ENCODE peak calls at places on chromosomes 4 and X, in nine cellular contexts. B is pancreas, M is HFF-Myc, F is progenitor cell of endocrine pancreas, X is lower lobe of right lung, U is A549, V is astrocyte of the spinal cord, R is NB4, E is breast epithelium. N is an unnamed sample.

GRCh38 chr4:101155368-101155767 is 192.0 kb downstream of the PPP3CA start:
- DNase-seq in V (peak), M (peak), B (no peak), F (no peak), X (no peak), R (no peak), U (peak), E (no peak), N (no peak)

GRCh38 chrX:153741446-153741845 is 16.8 kb downstream of the ABCD1 start:
- DNase-seq in U (no peak), V (no peak), M (no peak), R (no peak), E (no peak), X (no peak), F (no peak), B (no peak), N (no peak)

GRCh38 chr4:20126906-20127305 is 124.8 kb upstream of the SLIT2 start:
- DNase-seq in B (no peak), X (no peak), V (peak), U (no peak), R (no peak), M (no peak), F (no peak), E (no peak), N (no peak)

GRCh38 chr4:6331018-6331417 is 61.4 kb downstream of the WFS1 start:
- DNase-seq in R (peak), E (no peak), V (no peak), U (peak), X (no peak), B (no peak), F (no peak), M (no peak), N (no peak)

GRCh38 chr4:35399912-35400311 is 844.4 kb downstream of the ARAP2 start:
- DNase-seq in X (no peak), E (no peak), F (no peak), V (no peak), U (no peak), M (no peak), B (no peak), R (no peak), N (no peak)

GRCh38 chr4:54547299-54548097 is 110.3 kb upstream of the KIT start:
- DNase-seq in E (no peak), R (no peak), U (no peak), F (no peak), M (no peak), B (no peak), X (no peak), V (no peak), N (no peak)

GRCh38 chrX:68894142-68894512 is 65.3 kb downstream of the EFNB1 start:
- DNase-seq in R (no peak), M (no peak), B (no peak), F (no peak), U (no peak), E (no peak), X (no peak), V (no peak), N (no peak)

GRCh38 chrX:102976793-102977495 is 39.9 kb downstream of the RAB40AL start:
- DNase-seq in M (no peak), R (peak), E (no peak), V (no peak), U (no peak), B (no peak), X (no peak), F (no peak), N (no peak)

GRCh38 chr4:74097161-74097560 is 1.8 kb downstream of the CXCL2 start:
- DNase-seq in F (no peak), R (no peak), E (no peak), X (no peak), B (no peak), M (no peak), V (no peak), U (no peak), N (no peak)

GRCh38 chr4:879730-880079 is 52.4 kb downstream of the GAK start:
- DNase-seq in X (no peak), F (no peak), B (no peak), M (no peak), E (no peak), R (no peak), V (no peak), U (no peak), N (no peak)

GRCh38 chr4:187010052-187010451 is 286.4 kb upstream of the FAT1 start:
- DNase-seq in U (no peak), M (no peak), R (no peak), F (no peak), E (no peak), B (no peak), X (no peak), V (no peak), N (no peak)

GRCh38 chr4:161714022-161714751 is 449.6 kb downstream of the FSTL5 start:
- DNase-seq in R (no peak), F (no peak), X (no peak), V (peak), B (no peak), U (no peak), E (no peak), M (peak), N (no peak)

GRCh38 chr4:110949516-110949915 is 326.6 kb upstream of the PITX2 start:
- DNase-seq in F (no peak), V (no peak), E (no peak), X (no peak), M (no peak), B (no peak), U (no peak), R (no peak), N (no peak)

GRCh38 chrX:140764401-140764919 is 54.9 kb downstream of the LINC00632 start:
- DNase-seq in E (no peak), R (peak), B (peak), U (no peak), X (peak), M (no peak), V (peak), F (peak), N (no peak)

GRCh38 chrX:88613338-88613737 is 133.7 kb upstream of the CPXCR1 start:
- DNase-seq in E (no peak), M (no peak), B (no peak), R (peak), F (no peak), V (no peak), U (no peak), X (no peak), N (no peak)
- TF ChIP-seq CTCF in E (no peak), M (no peak), B (no peak), R (peak), F (peak), V (peak), U (no peak), X (peak), N (no peak)

DNA sequence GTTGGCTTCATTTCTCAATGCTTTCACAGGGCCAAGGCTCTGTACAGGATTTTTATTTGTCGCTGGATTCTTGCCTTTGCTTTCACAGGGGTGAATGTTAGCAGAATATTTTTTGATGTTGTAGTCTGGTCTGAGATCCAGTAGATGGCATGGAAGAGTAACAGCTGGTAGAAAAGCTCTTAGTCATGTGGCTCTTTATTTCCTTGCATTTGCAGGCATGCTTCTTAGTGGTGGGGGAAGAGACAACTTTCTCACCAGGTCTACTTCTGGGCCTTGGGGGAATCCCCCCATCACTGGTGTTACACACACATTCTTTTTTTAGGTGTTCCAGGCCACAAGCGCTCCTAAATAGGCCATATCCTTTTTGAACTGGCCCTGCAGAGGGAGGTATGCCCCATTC is 58.2 kb upstream of the DKK2 start:
- DNase-seq in U (no peak), V (peak), R (peak), F (no peak), E (no peak), M (peak), B (no peak), X (no peak), N (no peak)
- TF ChIP-seq CTCF in U (no peak), V (peak), R (peak), F (peak), E (no peak), M (peak), B (no peak), X (no peak), N (no peak)

GRCh38 chr4:173281001-173281400 is 53.2 kb downstream of the HMGB2 start:
- DNase-seq in X (no peak), E (no peak), V (no peak), B (no peak), U (no peak), F (no peak), R (peak), M (no peak), N (no peak)
- TF ChIP-seq CTCF in X (no peak), E (no peak), V (no peak), B (no peak), U (no peak), F (no peak), R (peak), M (no peak), N (no peak)

DNA sequence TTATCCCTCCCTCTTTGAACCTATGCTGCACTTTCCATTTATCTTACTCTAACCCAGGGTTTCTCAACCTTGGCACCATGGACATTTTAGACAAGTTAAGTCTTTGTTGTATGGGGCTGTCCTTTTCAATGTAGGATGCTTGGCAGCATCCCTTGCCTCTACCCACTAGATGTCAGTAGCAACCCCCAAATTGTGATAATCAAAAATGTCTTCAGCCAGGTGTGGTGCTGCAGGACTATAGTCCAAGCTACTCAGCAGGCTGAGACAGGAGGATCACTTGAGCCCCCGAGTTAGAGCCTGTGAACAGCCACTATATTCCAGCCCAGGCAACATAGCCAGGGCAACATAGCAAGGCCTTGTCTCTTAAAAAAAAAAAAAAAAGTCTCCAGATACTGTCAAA is 7.0 kb downstream of the LRCH2 start:
- DNase-seq in X (no peak), F (no peak), E (no peak), R (peak), U (no peak), M (no peak), V (peak), B (no peak), N (no peak)
- TF ChIP-seq CTCF in X (peak), F (peak), E (no peak), R (no peak), U (peak), M (peak), V (peak), B (no peak), N (no peak)

GRCh38 chrX:21481761-21482160 is 107.5 kb downstream of the CNKSR2 start:
- DNase-seq in E (no peak), R (no peak), F (no peak), M (no peak), X (no peak), V (no peak), B (no peak), U (no peak), N (no peak)

DNA sequence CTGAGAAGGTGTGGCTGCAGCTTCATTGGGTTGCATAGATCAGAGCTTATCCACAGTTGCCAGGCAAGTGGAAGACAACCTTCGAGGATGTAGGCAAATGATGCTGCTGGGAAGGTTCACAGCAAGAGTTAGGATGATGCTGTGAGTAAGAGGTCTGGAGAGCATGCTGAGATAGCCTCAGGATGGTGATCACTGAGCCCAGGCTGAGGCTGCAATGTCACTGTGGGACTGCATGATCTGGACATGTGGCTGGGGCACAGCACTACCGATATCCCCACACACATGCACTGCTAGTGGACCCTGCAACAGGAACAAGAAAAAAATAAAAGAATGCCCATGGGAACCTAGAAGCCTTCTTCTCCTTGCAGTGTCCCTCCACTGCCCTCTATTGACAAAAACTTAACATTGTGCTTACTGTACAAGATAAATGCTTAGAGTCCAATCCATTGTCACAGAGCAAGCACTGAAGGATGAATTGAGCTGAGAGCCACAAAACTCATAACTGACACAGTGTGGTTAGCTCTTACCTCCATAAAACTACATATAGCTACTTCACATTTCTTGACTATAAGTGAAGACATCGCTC is 105.6 kb downstream of the CNKSR2 start:
- DNase-seq in M (peak), F (no peak), R (peak), V (peak), E (no peak), U (peak), X (no peak), B (peak), N (no peak)
- TF ChIP-seq CTCF in M (peak), F (peak), R (peak), V (peak), E (no peak), U (peak), X (peak), B (peak), N (no peak)

DNA sequence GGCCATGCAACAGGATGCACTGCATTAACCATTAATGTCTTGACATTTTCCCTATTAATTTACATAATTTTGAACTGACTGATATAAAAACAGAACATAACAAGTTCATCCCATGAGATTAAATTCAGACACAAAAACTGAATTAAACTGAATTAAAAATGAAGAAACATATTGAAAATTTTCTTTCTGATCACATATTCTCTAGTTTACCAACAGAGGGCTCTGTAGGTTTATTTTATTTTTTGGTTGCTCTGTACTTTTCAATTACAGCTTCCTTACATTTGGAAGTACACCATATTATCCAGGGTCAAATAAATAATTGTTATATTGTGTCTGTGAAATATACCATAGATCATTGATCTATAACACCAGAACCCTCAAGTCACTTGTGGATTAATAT is 27.3 kb upstream of the CT83 start:
- DNase-seq in F (no peak), U (no peak), V (peak), B (no peak), E (no peak), R (peak), M (no peak), X (no peak), N (no peak)
- TF ChIP-seq CTCF in F (peak), U (peak), V (peak), B (no peak), E (no peak), R (no peak), M (no peak), X (no peak), N (no peak)

GRCh38 chrX:8366491-8366890 is 98.1 kb upstream of the VCX3B start:
- DNase-seq in U (no peak), E (no peak), F (no peak), B (no peak), R (no peak), V (no peak), X (no peak), M (no peak), N (no peak)

DNA sequence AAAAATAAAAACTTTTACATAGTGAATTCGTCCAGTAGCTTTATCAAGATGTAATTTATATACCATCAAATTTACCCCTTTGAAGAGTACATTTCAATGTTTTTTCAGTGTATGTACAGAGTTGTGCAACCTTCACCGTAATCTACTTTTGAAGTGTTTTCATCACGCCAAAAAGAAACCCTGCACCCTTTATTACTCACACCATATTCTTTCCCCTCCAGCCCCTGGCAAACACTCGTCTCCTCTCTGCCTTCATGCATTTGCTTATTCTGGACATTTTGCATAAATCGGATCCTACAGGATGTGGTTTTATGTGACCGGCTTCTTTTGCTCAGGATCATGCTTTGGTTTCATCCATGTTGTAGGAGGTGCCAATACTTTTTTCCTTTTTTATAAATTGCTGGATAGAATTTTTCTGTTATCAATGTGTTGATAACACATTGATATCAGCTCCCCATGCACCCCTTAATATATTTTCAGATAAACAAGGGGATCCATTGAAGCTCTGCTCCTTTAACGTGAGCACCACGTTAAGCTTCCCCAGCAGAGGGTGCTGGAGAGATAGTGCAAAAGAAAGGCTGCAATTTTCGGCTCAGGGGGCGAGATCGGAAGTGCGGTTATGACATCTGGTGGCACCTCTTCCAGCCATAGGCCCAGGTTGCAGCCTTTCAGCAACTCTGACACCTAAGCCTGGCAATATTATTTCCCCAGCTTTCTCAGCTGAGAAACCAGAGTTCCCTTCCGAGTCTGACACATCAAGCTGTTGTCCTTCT is 100.1 kb upstream of the VCX3B start:
- DNase-seq in F (no peak), V (no peak), E (no peak), B (no peak), R (peak), U (no peak), X (peak), M (no peak), N (no peak)
- TF ChIP-seq CTCF in F (peak), V (peak), E (no peak), B (no peak), R (peak), U (peak), X (peak), M (no peak), N (no peak)

GRCh38 chr4:173231916-173232315 is 63.3 kb downstream of the GALNT7 start:
- DNase-seq in F (no peak), M (no peak), V (peak), B (no peak), R (peak), U (no peak), X (no peak), E (no peak), N (no peak)
- TF ChIP-seq CTCF in F (no peak), M (no peak), V (no peak), B (no peak), R (peak), U (peak), X (no peak), E (no peak), N (no peak)

DNA sequence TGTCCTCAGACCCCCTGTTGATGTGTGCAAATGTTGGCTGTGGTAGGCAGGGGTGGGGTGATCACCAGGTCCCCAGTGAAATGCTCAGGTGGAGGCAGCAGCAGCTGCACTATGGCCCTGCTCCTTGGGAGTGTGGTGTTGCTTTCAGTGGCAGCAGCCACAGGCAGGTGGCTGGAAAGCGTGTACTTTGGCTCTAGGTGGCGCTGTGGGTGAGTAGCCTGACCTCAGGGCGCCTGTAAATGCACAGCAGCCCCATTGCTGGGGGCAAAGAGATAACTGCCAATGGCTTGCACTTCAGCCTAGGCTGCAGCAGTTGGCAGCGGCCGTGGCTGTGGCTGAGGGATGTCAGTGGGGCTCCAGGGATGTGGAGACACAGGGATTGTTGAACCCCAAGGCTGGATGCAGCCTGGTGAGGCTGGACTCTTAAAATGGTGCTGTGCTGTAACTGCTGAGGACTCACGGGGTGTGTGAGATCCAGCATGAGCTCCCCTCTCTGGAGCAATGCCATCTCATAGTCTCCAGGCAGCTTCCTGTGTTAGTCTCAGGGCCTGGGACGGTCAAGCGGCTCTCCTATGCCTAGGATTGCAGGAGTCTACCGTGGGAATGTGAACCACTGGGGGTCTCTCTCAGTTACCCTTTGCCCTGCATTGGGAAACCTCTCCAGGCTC is 421.7 kb upstream of the HTR2C start:
- DNase-seq in V (no peak), F (no peak), M (no peak), R (peak), E (no peak), B (no peak), X (no peak), U (no peak), N (no peak)
- TF ChIP-seq CTCF in V (no peak), F (peak), M (no peak), R (peak), E (no peak), B (no peak), X (no peak), U (no peak), N (no peak)

GRCh38 chr4:97548943-97549583 is 594.2 kb downstream of the STPG2 start:
- DNase-seq in M (no peak), R (no peak), F (no peak), E (no peak), U (no peak), X (no peak), B (no peak), V (peak), N (no peak)
- TF ChIP-seq CTCF in M (no peak), R (no peak), F (no peak), E (no peak), U (no peak), X (no peak), B (no peak), V (no peak), N (no peak)